ENCODE peak calls at places on chromosomes 4 and X, in nine cellular contexts. T is BJ, W is fibroblast of the aortic adventitia, Q is testis, Z is fibroblast of mammary gland, A is MM.1S, F is PC-9, O is ovary, U is bronchial epithelial cell. I is an unnamed sample.

GRCh38 chr4:138826754-138827153 is 188.8 kb upstream of the NOCT start:
- DNase-seq in Z (no peak), O (no peak), W (no peak), Q (no peak), U (no peak), F (no peak), T (no peak), A (no peak), I (no peak)

GRCh38 chrX:71636438-71637252 is 18.3 kb upstream of the CXCR3 start:
- DNase-seq in U (peak), T (no peak), O (no peak), Q (no peak), Z (no peak), A (peak), F (no peak), W (no peak), I (no peak)

GRCh38 chr4:118770741-118771187 is 65.2 kb downstream of the SEC24D start:
- DNase-seq in W (no peak), F (no peak), Q (no peak), U (peak), O (no peak), T (no peak), A (no peak), Z (no peak), I (peak)

GRCh38 chr4:86536166-86536565 is 57.9 kb upstream of the PTPN13 start:
- DNase-seq in T (no peak), F (no peak), W (peak), Z (no peak), U (no peak), O (no peak), Q (no peak), A (no peak), I (peak)

GRCh38 chrX:84153538-84153937 is 34.5 kb downstream of the RPS6KA6 start:
- DNase-seq in Q (no peak), T (no peak), A (no peak), O (no peak), F (no peak), W (peak), Z (peak), U (peak), I (no peak)

GRCh38 chr4:19123681-19124080 is 1102.1 kb upstream of the LCORL start:
- DNase-seq in F (no peak), Z (no peak), O (no peak), Q (no peak), T (no peak), A (no peak), U (no peak), W (no peak), I (no peak)

GRCh38 chr4:83013420-83013867 is 2.8 kb upstream of the LIN54 start:
- DNase-seq in Q (no peak), O (no peak), A (no peak), Z (no peak), T (no peak), W (no peak), U (no peak), F (no peak), I (no peak)

GRCh38 chrX:47218920-47219815 is 687 bp downstream of the CDK16 start:
- DNase-seq in Z (no peak), O (peak), A (peak), U (no peak), F (no peak), W (no peak), Q (peak), T (no peak), I (no peak)

GRCh38 chr4:105106416-105106815 is 40.3 kb upstream of the TET2 start:
- DNase-seq in T (no peak), W (peak), U (peak), Q (no peak), F (no peak), Z (peak), O (no peak), A (no peak), I (peak)

GRCh38 chr4:36187723-36188333 is 56.5 kb downstream of the ARAP2 start:
- DNase-seq in U (peak), A (peak), O (no peak), Q (no peak), F (no peak), Z (peak), W (peak), T (no peak), I (peak)

GRCh38 chr4:27010334-27010940 is 149.8 kb downstream of the STIM2 start:
- DNase-seq in Q (peak), Z (peak), F (peak), O (peak), W (peak), U (peak), T (no peak), A (peak), I (peak)

GRCh38 chr4:152408514-152409327 is 127.2 kb downstream of the FBXW7 start:
- DNase-seq in Q (no peak), A (peak), U (peak), F (no peak), W (peak), Z (peak), O (no peak), T (no peak), I (peak)

GRCh38 chr4:137648531-137648930 is 116.2 kb upstream of the PCDH18 start:
- DNase-seq in T (no peak), Z (no peak), F (no peak), Q (no peak), A (no peak), U (no peak), W (no peak), O (no peak), I (no peak)

GRCh38 chrX:94932278-94932965 is 1258.4 kb downstream of the FAM133A start:
- DNase-seq in T (no peak), O (no peak), Q (no peak), F (no peak), Z (no peak), A (peak), U (no peak), W (no peak), I (no peak)
- TF ChIP-seq CTCF in T (no peak), O (no peak), Q (no peak), F (no peak), Z (no peak), A (peak), U (no peak), W (no peak), I (no peak)

GRCh38 chrX:49058794-49059193 is at the start of gene CCDC120:
- DNase-seq in U (peak), W (no peak), F (no peak), Z (no peak), T (no peak), O (no peak), Q (no peak), A (peak), I (no peak)
- H3K4me3 ChIP-seq in U (peak), W (no peak), F (peak), Z (no peak), T (no peak), O (peak), Q (no peak), A (peak), I (no peak)

GRCh38 chr4:107824367-107825071 is at the start of gene SGMS2:
- DNase-seq in F (peak), A (peak), O (peak), T (peak), Z (peak), U (peak), W (peak), Q (peak), I (peak)
- TF ChIP-seq CTCF in F (no peak), A (no peak), O (no peak), T (no peak), Z (no peak), U (no peak), W (no peak), Q (no peak), I (no peak)

GRCh38 chrX:119758682-119759332 is 419 bp downstream of the SOWAHD start:
- DNase-seq in O (peak), T (no peak), U (peak), Q (no peak), W (no peak), Z (no peak), A (peak), F (peak), I (no peak)

GRCh38 chrX:119757646-119757978 is 776 bp upstream of the SOWAHD start:
- DNase-seq in F (no peak), T (no peak), O (no peak), W (no peak), U (no peak), A (no peak), Z (no peak), Q (no peak), I (no peak)

GRCh38 chrX:119760026-119760902 is 1.9 kb downstream of the SOWAHD start:
- DNase-seq in Z (no peak), W (no peak), F (no peak), U (no peak), Q (no peak), T (no peak), O (no peak), A (no peak), I (no peak)

GRCh38 chrX:119757979-119758681 is at the start of gene SOWAHD:
- DNase-seq in A (peak), W (no peak), F (peak), O (peak), Q (peak), U (peak), T (no peak), Z (no peak), I (no peak)

GRCh38 chrX:119759333-119759766 is 962 bp downstream of the SOWAHD start:
- DNase-seq in Z (no peak), Q (no peak), U (no peak), F (no peak), A (no peak), T (no peak), W (no peak), O (no peak), I (no peak)
- H3K4me3 ChIP-seq in Z (no peak), Q (peak), U (no peak), F (no peak), A (peak), T (peak), W (no peak), O (no peak), I (no peak)

GRCh38 chr4:177557416-177557815 is 115.2 kb upstream of the AGA start:
- DNase-seq in Q (no peak), U (no peak), Z (no peak), T (no peak), A (no peak), O (no peak), F (no peak), W (no peak), I (no peak)

GRCh38 chr4:177558995-177559394 is 116.8 kb upstream of the AGA start:
- DNase-seq in W (no peak), O (no peak), T (no peak), U (no peak), Z (no peak), F (no peak), A (no peak), Q (no peak), I (no peak)

GRCh38 chr4:177554966-177555574 is 112.8 kb upstream of the AGA start:
- DNase-seq in Q (no peak), Z (peak), F (no peak), A (peak), W (peak), O (no peak), U (peak), T (no peak), I (peak)
- TF ChIP-seq CTCF in Q (peak), Z (peak), F (peak), A (peak), W (peak), O (no peak), U (peak), T (peak), I (peak)

DNA sequence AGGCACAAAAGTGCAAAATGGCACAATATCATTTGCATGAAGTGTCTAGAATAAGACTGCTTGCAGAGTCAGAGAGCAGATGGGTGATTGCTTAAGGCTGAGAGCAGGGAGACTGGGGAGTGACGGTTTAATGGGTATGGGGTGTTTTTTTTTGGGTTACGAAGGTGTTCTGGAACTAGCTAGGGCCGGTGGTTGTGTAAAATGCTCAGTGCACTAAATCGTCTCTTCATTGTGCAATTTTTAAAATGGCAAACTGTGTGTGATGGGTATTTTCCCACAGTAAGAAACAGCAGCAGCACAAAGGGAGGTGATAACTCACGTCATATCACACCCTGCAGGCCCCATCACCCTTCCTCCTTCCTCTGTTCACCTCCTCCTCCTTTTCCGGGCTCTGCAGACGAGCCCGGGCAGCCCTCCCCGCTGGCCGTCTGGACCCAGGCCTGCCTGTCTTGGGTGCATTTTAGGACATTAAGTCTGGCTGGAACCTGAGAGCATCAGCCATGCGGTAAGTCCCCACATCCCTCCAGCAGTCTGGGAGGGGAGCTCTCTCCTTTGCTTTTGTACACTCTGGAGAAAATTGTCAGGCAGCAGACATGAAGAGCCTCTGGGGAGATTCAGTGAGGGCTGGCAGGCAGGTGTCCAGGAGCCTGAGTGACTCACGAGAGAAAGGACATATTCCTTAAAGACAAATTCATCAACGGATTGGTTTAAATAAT is 42.7 kb downstream of the ASMT start:
- DNase-seq in Q (peak), U (peak), O (no peak), Z (peak), T (peak), F (no peak), W (peak), A (no peak), I (peak)
- H3K4me3 ChIP-seq in Q (no peak), U (no peak), O (no peak), Z (no peak), T (no peak), F (no peak), W (no peak), A (no peak), I (no peak)

I was measured in fibroblast of villous mesenchyme.